ENCODE peak calls at places on chromosomes 16 and 17, in five cellular contexts. D is H9, Z is hepatocyte, J is substantia nigra, R is stomach. L is an unnamed sample.

GRCh38 chr16:88685156-88686061 is 898 bp downstream of the SNAI3 start:
- DNase-seq in D (no peak), R (no peak), Z (peak; percentile 72), J (no peak), L (peak; percentile 52)

GRCh38 chr16:13950821-13951547 is 31.0 kb downstream of the ERCC4 start:
- DNase-seq in Z (no peak), J (no peak), D (no peak), R (no peak), L (no peak)

GRCh38 chr16:66844342-66845079 is at the start of gene CA7:
- DNase-seq in R (no peak), J (no peak), Z (no peak), D (no peak), L (peak; percentile 34)

GRCh38 chr17:68054296-68054900 is 18.9 kb downstream of the KPNA2 start:
- DNase-seq in Z (no peak), J (no peak), D (no peak), R (peak; percentile 32), L (no peak)

GRCh38 chr17:2068101-2068518 is 13.2 kb downstream of the HIC1 start:
- DNase-seq in Z (peak; percentile 63), D (no peak), R (no peak), J (no peak), L (no peak)

GRCh38 chr17:61536417-61536955 is 54.5 kb downstream of the NACA2 start:
- DNase-seq in D (no peak), R (no peak), Z (no peak), J (no peak), L (no peak)

GRCh38 chr17:7393613-7394451 is 493 bp downstream of the PLSCR3 start:
- DNase-seq in Z (peak; percentile 76), J (no peak), D (peak; percentile 81), R (peak; percentile 33), L (peak; percentile 85)

GRCh38 chr16:14611660-14612059 is 18.4 kb downstream of the PARN start:
- DNase-seq in J (no peak), D (no peak), Z (no peak), R (no peak), L (no peak)

GRCh38 chr17:7128174-7128573 is 13.6 kb upstream of the ASGR2 start:
- DNase-seq in R (no peak), D (no peak), J (no peak), Z (no peak), L (no peak)

GRCh38 chr17:50559674-50560184 is 786 bp upstream of the CACNA1G start:
- DNase-seq in Z (peak; percentile 85), D (peak; percentile 98), R (peak; percentile 53), J (no peak), L (peak; percentile 88)

GRCh38 chr17:52965856-52966255 is 807.3 kb upstream of the CA10 start:
- DNase-seq in D (no peak), Z (no peak), J (no peak), R (no peak), L (no peak)

GRCh38 chr17:7931709-7932482 is at the start of the genes CNTROB and TRAPPC1:
- DNase-seq in Z (peak; percentile 100), J (peak; percentile 99), D (peak; percentile 100), R (peak; percentile 100), L (peak; percentile 98)

GRCh38 chr17:60158751-60159478 is 9.1 kb downstream of the CA4 start:
- DNase-seq in D (peak; percentile 74), Z (peak; percentile 23), R (no peak), J (no peak), L (no peak)

GRCh38 chr16:51982715-51983680 is 563.9 kb downstream of the TOX3 start:
- DNase-seq in R (peak; percentile 52), J (no peak), D (peak; percentile 42), Z (peak; percentile 88), L (peak; percentile 84)

GRCh38 chr17:32445075-32445427 is 741 bp downstream of the PSMD11 start:
- DNase-seq in J (no peak), R (peak; percentile 28), Z (peak; percentile 70), D (peak; percentile 46), L (peak; percentile 48)

GRCh38 chr17:35726609-35727460 is 4.6 kb upstream of the RASL10B start:
- DNase-seq in Z (peak; percentile 86), R (no peak), D (peak; percentile 58), J (no peak), L (no peak)

GRCh38 chr17:36825956-36826350 is 111.3 kb upstream of the LHX1 start:
- DNase-seq in Z (no peak), D (no peak), J (no peak), R (no peak), L (no peak)

GRCh38 chr16:87806246-87806607 is 40.4 kb upstream of the KLHDC4 start:
- DNase-seq in D (no peak), Z (no peak), R (peak; percentile 28), J (no peak), L (no peak)

GRCh38 chr17:81200695-81201580 is 21.8 kb downstream of the CEP131 start:
- DNase-seq in Z (peak; percentile 87), D (no peak), J (no peak), R (peak; percentile 79), L (peak; percentile 62)

GRCh38 chr17:71600137-71600789 is 520.6 kb upstream of the SOX9 start:
- DNase-seq in D (no peak), R (no peak), J (no peak), Z (no peak), L (no peak)

GRCh38 chr16:86027366-86028126 is 128.6 kb downstream of the IRF8 start:
- DNase-seq in D (no peak), J (no peak), Z (peak; percentile 42), R (no peak), L (no peak)

GRCh38 chr16:68644715-68645493 is at the start of gene CDH3:
- DNase-seq in J (no peak), R (peak; percentile 63), Z (peak; percentile 80), D (peak; percentile 95), L (peak; percentile 78)
- H3K27ac ChIP-seq in J (no peak within 1 kb of the TSS), R (peak within 1 kb of the TSS; percentile 30), Z (peak within 1 kb of the TSS; percentile 91), D (peak within 1 kb of the TSS; percentile 76), L (no peak within 1 kb of the TSS)

GRCh38 chr17:40350410-40351184 is 13.9 kb downstream of the GJD3 start:
- DNase-seq in J (no peak), Z (peak; percentile 66), D (no peak), R (no peak), L (peak; percentile 90)
- H3K27ac ChIP-seq in J (no peak overlapping the region), Z (peak overlapping the region; percentile 55), D (no peak overlapping the region), R (peak overlapping the region; percentile 98), L (no peak overlapping the region)

GRCh38 chr17:10270258-10270657 is 71.9 kb upstream of the GAS7 start:
- DNase-seq in R (no peak), D (no peak), Z (no peak), J (no peak), L (no peak)
- H3K27ac ChIP-seq in R (no peak overlapping the region), D (no peak overlapping the region), Z (no peak overlapping the region), J (no peak overlapping the region), L (no peak overlapping the region)

GRCh38 chr16:29698484-29699323 is 19.7 kb downstream of the QPRT start:
- DNase-seq in D (no peak), J (no peak), Z (no peak), R (no peak), L (no peak)

GRCh38 chr16:29700253-29700987 is 21.4 kb downstream of the QPRT start:
- DNase-seq in J (no peak), R (peak; percentile 83), Z (peak; percentile 91), D (peak; percentile 87), L (peak; percentile 87)

GRCh38 chr16:29701214-29701555 is 22.2 kb downstream of the QPRT start:
- DNase-seq in R (no peak), Z (no peak), D (no peak), J (no peak), L (no peak)

GRCh38 chr16:29698042-29698441 is 19.1 kb downstream of the QPRT start:
- DNase-seq in Z (no peak), J (no peak), D (no peak), R (no peak), L (no peak)

DNA sequence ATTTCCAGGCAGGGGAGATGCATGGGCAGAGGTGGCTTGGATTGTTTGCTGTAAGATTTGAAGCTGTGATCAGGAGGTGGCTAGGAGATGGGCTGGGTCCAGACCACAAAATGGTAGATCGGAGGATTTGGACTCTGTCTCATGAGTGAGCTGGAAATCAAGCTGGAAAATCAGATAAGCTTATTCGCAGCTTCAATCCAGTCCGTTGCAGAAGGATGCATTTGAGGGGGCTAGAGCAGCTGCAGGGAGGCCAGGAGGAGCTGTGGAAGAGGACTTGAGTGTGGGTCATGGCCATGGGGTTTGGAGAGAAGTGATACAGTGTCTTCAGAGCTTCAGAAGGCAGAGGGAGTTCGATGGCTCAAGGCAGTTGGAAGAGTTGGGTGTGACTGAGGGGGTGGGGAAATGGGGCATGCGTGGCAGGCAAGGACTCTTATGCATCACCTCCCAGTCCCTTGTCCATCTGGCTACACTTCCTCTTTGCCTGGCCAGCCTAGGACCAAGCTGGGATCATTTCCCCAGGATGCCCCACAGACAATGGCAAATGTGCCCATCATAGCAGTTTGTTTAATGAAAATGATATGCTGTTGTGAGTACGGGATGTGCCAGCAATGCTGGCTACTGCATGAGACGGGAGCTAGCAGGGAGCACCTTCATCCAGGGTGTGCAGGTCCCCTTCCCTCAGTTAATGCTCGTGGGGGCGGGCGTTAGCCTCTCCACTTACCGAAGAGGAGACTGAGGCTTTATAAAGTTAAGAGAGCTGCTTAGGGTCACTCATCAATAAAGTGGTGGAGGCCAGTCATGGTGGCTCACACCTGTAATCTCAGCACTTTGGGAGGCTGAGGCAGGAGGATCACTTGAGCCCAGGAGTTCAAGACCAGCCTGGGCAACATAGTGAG is 20.6 kb downstream of the QPRT start:
- DNase-seq in Z (no peak), J (no peak), R (no peak), D (no peak), L (no peak)
- H3K27ac ChIP-seq in Z (no peak overlapping the region), J (no peak overlapping the region), R (no peak overlapping the region), D (no peak overlapping the region), L (no peak overlapping the region)

DNA sequence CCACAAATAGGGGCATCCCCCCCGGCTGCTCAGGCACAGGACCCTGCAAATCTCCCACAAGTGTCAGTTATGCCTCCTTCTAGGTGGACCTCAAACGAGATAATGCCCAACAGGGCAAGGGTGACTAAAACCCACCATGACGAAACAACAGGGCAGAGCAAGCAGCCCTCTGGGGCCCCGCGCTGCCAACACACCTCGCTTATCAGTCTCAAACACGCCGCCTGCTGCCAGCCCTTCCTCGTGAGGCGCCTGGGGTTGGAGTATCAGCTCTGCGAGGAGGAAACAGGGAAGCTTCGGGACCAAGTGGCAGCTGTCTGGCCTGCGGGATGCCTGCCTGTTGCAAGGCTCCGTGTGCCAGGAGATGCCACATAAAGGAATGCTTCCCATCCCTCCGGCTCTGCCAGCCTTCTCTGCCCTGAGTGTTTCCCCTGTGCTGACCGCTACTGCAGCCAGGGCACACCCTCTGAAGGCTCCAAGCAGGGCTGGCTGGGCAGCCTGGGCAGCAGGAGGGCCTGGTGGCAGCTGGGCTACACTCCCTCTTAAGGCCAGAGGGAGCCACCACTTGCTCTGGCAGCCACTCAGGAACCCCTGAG is 2.5 kb downstream of the SMIM5 start:
- DNase-seq in Z (no peak), D (no peak), R (peak; percentile 93), J (no peak), L (no peak)
- H3K27ac ChIP-seq in Z (no peak overlapping the region), D (no peak overlapping the region), R (peak overlapping the region; percentile 87), J (peak overlapping the region; percentile 100), L (no peak overlapping the region)